ENCODE peak calls at places on chromosome 19, in eight cellular contexts. Y is psoas muscle, P is Panc1, R is lung, U is kidney, A is kidney epithelial cell, B is BE2C, V is small intestine. J is an unnamed sample.

GRCh38 chr19:13794752-13795589 is at the start of gene ZSWIM4:
- DNase-seq in Y (peak; percentile 99), P (peak; percentile 87), R (peak; percentile 99), U (peak; percentile 100), A (peak; percentile 93), B (peak; percentile 99), V (peak; percentile 100), J (peak; percentile 100)

GRCh38 chr19:6187374-6187773 is 51.9 kb downstream of the ACSBG2 start:
- DNase-seq in Y (no peak), P (no peak), R (no peak), U (no peak), A (no peak), B (no peak), V (no peak), J (no peak)

GRCh38 chr19:33638167-33639033 is 16.6 kb downstream of the CHST8 start:
- DNase-seq in Y (no peak), P (no peak), R (no peak), U (no peak), A (no peak), B (no peak), V (no peak), J (peak; percentile 24)

GRCh38 chr19:51398096-51398704 is 7.8 kb upstream of the C19orf84 start:
- DNase-seq in Y (no peak), P (no peak), R (no peak), U (no peak), A (no peak), B (no peak), V (peak; percentile 38), J (no peak)

GRCh38 chr19:16778796-16779411 is 50.3 kb upstream of the SIN3B start:
- DNase-seq in Y (peak; percentile 19), P (peak; percentile 72), R (peak; percentile 44), U (peak; percentile 68), A (peak; percentile 21), B (peak; percentile 61), V (peak; percentile 29), J (no peak)

GRCh38 chr19:2145831-2146241 is 5.5 kb downstream of the AP3D1 start:
- DNase-seq in Y (no peak), P (no peak), R (no peak), U (no peak), A (no peak), B (no peak), V (no peak), J (no peak)

GRCh38 chr19:51751655-51752054 is at the start of gene FPR1:
- DNase-seq in Y (no peak), P (no peak), R (no peak), U (no peak), A (no peak), B (no peak), V (no peak), J (no peak)

GRCh38 chr19:3058821-3059314 is 3.4 kb downstream of the TLE5 start:
- DNase-seq in Y (no peak), P (no peak), R (no peak), U (no peak), A (no peak), B (no peak), V (no peak), J (no peak)

GRCh38 chr19:38693380-38694223 is 46.2 kb downstream of the ACTN4 start:
- DNase-seq in Y (no peak), P (peak; percentile 90), R (no peak), U (no peak), A (peak; percentile 95), B (no peak), V (peak; percentile 71), J (no peak)

GRCh38 chr19:30374791-30375650 is 2.8 kb downstream of the ZNF536 start:
- DNase-seq in Y (no peak), P (no peak), R (no peak), U (no peak), A (no peak), B (peak; percentile 50), V (no peak), J (no peak)

GRCh38 chr19:42052241-42052863 is 17.7 kb downstream of the GRIK5 start:
- DNase-seq in Y (no peak), P (no peak), R (no peak), U (no peak), A (no peak), B (peak; percentile 98), V (no peak), J (no peak)

GRCh38 chr19:38759590-38760003 is 13.7 kb downstream of the LGALS7 start:
- DNase-seq in Y (no peak), P (no peak), R (peak; percentile 74), U (no peak), A (no peak), B (no peak), V (peak; percentile 91), J (no peak)

GRCh38 chr19:1445932-1446712 is 3.8 kb upstream of the APC2 start:
- DNase-seq in Y (no peak), P (no peak), R (no peak), U (peak; percentile 74), A (no peak), B (peak; percentile 82), V (no peak), J (no peak)

GRCh38 chr19:10294368-10294697 is 4.6 kb downstream of the ICAM5 start:
- DNase-seq in Y (no peak), P (no peak), R (no peak), U (no peak), A (no peak), B (peak; percentile 64), V (no peak), J (no peak)

GRCh38 chr19:48618278-48618915 is 581 bp downstream of the RPL18 start:
- DNase-seq in Y (no peak), P (no peak), R (no peak), U (peak; percentile 83), A (no peak), B (no peak), V (no peak), J (peak; percentile 67)

DNA sequence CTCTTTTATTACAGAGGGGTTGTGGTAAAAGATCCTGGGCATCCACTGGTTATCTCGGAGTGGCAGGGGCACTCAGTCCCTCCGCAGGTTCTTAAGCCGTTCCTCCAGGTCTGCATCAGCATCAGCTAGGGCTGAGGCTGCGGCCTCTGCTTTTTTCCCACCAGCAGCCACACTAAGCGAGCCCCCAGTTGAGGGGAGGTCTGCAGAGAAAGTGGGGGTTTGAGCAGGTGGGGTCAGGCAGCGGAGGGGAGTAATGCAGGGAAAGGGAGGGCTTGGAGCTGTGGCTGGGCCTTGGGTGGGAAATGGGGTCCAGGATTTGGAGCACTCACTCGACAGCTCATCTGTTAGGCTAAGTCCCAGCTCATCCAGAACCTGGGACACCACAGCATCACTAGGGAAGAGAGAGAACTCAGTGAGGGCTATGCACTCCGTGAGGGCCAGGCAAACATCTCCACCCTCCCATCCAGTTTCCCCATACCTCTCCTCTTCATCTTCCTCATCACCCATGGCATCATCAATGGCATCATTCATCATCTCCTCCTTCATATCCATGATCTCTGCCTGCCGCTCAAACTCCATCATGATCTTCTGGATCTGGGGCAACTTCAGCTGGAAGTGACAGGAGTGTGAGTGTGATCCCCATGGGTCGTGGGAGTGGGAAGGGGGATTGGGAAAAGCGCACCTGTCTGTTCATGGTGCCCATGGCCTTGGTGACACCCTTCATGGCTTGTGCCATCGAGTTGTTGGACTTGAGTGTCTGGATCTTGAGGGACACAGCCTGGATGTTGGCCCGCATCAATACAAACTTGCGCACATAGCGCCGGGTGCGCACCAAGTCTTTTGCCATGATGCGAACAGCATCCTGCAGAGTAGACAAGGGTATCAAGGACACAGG is 3.1 kb downstream of the CHMP2A start:
- DNase-seq in Y (no peak), P (no peak), R (no peak), U (no peak), A (no peak), B (no peak), V (no peak), J (no peak)
- H3K36me3 ChIP-seq in Y (peaks cover 18% of the 10 kb centered on the region), P (peaks cover 36% of the 10 kb centered on the region), R (peaks cover 13% of the 10 kb centered on the region), U (peaks cover 54% of the 10 kb centered on the region), A (peaks cover 17% of the 10 kb centered on the region), B (peaks cover 67% of the 10 kb centered on the region), V (peaks cover 31% of the 10 kb centered on the region), J (peaks cover 77% of the 10 kb centered on the region)

DNA sequence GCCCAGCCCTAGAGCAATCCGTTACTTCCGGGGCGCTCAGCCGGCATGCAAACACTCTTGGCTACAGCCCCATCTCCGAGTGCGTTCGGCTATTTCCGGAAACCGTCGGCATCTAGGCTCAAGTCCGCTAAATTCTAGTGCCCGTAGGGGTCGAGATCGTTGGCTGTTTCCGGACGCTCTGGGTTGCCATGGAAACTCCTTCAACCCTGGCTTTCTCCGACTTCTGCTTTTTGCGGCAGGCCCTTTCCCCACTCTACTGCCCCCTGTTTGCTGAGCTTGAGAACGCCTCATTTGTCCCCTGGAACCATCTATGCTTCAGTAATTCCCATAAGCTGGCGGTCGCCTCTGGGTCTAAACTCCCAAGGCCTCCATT is 533 bp upstream of the PIK3R2 start:
- DNase-seq in Y (peak; percentile 95), P (peak; percentile 87), R (peak; percentile 96), U (peak; percentile 99), A (peak; percentile 95), B (peak; percentile 98), V (peak; percentile 98), J (peak; percentile 98)
- H3K4me3 ChIP-seq in Y (peak overlapping the region; percentile 76), P (peak overlapping the region; percentile 72), R (peak overlapping the region; percentile 40), U (peak overlapping the region; percentile 86), A (peak overlapping the region; percentile 43), B (peak overlapping the region; percentile 53), V (peak overlapping the region; percentile 51), J (peak overlapping the region; percentile 98)

GRCh38 chr19:7418575-7418974 is 69.8 kb downstream of the ARHGEF18 start:
- DNase-seq in Y (no peak), P (no peak), R (no peak), U (no peak), A (no peak), B (no peak), V (no peak), J (no peak)

GRCh38 chr19:7417671-7418324 is 69.1 kb downstream of the ARHGEF18 start:
- DNase-seq in Y (no peak), P (no peak), R (no peak), U (no peak), A (no peak), B (no peak), V (no peak), J (no peak)

GRCh38 chr19:7415857-7416371 is 67.2 kb downstream of the ARHGEF18 start:
- DNase-seq in Y (no peak), P (no peak), R (no peak), U (no peak), A (no peak), B (no peak), V (no peak), J (no peak)

GRCh38 chr19:7413629-7414028 is 64.9 kb downstream of the ARHGEF18 start:
- DNase-seq in Y (no peak), P (no peak), R (no peak), U (no peak), A (no peak), B (no peak), V (no peak), J (no peak)

GRCh38 chr19:7415163-7415856 is 66.6 kb downstream of the ARHGEF18 start:
- DNase-seq in Y (no peak), P (no peak), R (peak; percentile 64), U (peak; percentile 82), A (no peak), B (no peak), V (no peak), J (no peak)
- H3K36me3 ChIP-seq in Y (no peaks in the 10 kb centered on the region), P (no peaks in the 10 kb centered on the region), R (no peaks in the 10 kb centered on the region), U (no peaks in the 10 kb centered on the region), A (no peaks in the 10 kb centered on the region), B (no peaks in the 10 kb centered on the region), V (no peaks in the 10 kb centered on the region), J (no peaks in the 10 kb centered on the region)

DNA sequence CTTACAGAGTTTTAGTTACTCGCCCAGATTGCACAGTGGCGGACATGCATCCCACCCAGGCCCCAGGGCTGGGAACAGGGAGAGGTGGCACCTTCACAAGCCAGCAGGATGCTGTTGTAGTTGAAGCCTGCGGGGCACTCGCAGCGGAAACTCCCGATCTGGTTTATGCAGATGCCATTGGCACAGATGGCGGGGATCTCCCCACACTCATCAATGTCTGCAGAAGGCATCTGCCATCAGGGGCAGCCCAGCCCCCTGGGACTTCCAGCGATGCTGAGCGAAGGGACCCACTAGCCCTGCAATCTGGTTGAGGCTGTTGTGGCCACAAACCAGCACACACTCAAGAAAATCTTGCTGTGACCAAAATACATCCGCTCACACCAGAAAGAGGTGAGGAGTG is 44.6 kb downstream of the CCL25 start:
- DNase-seq in Y (no peak), P (no peak), R (no peak), U (no peak), A (no peak), B (no peak), V (no peak), J (no peak)
- H3K4me3 ChIP-seq in Y (no peak overlapping the region), P (no peak overlapping the region), R (no peak overlapping the region), U (no peak overlapping the region), A (no peak overlapping the region), B (no peak overlapping the region), V (no peak overlapping the region), J (no peak overlapping the region)